ENCODE peak calls at places on chromosomes 7 and 10, in seven cellular contexts. G is endothelial cell, P is transverse colon, N is lower lobe of right lung, T is cardiac fibroblast, K is PC-3, B is RWPE1. U is an unnamed sample.

GRCh38 chr10:93462881-93463280 is 19.3 kb downstream of the MYOF start:
- DNase-seq in G (no peak), P (no peak), N (peak), T (peak), K (peak), B (peak), U (no peak)

GRCh38 chr10:5447071-5447470 is 34.7 kb downstream of the NET1 start:
- DNase-seq in G (no peak), P (no peak), N (no peak), T (peak), K (no peak), B (no peak), U (no peak)

GRCh38 chr7:96401200-96401599 is 79.3 kb upstream of the SLC25A13 start:
- DNase-seq in G (no peak), P (no peak), N (no peak), T (no peak), K (no peak), B (no peak), U (no peak)

GRCh38 chr10:30493609-30494530 is 59.9 kb downstream of the MAP3K8 start:
- DNase-seq in G (no peak), P (peak), N (peak), T (peak), K (peak), B (no peak), U (no peak)

GRCh38 chr10:123916775-123917174 is 25.2 kb upstream of the CPXM2 start:
- DNase-seq in G (no peak), P (no peak), N (no peak), T (no peak), K (no peak), B (no peak), U (no peak)

GRCh38 chr7:99027241-99027640 is 116.7 kb downstream of the SMURF1 start:
- DNase-seq in G (no peak), P (no peak), N (no peak), T (no peak), K (no peak), B (no peak), U (no peak)

GRCh38 chr10:18252086-18252485 is 111.9 kb downstream of the CACNB2 start:
- DNase-seq in G (no peak), P (no peak), N (no peak), T (no peak), K (no peak), B (no peak), U (no peak)

GRCh38 chr10:84329094-84329611 is 764 bp downstream of the CCSER2 start:
- DNase-seq in G (peak), P (peak), N (no peak), T (peak), K (peak), B (no peak), U (no peak)

GRCh38 chr7:45610019-45610418 is 35.9 kb downstream of the ADCY1 start:
- DNase-seq in G (no peak), P (no peak), N (no peak), T (no peak), K (no peak), B (no peak), U (no peak)

GRCh38 chr7:51369746-51370145 is 53.1 kb upstream of the COBL start:
- DNase-seq in G (peak), P (no peak), N (no peak), T (peak), K (peak), B (no peak), U (no peak)
- TF ChIP-seq CTCF in G (peak), P (peak), N (peak), T (peak), K (peak), B (peak), U (no peak)

GRCh38 chr7:150988230-150989226 is 2.3 kb upstream of the NOS3 start:
- DNase-seq in G (peak), P (peak), N (no peak), T (peak), K (peak), B (peak), U (no peak)
- TF ChIP-seq CTCF in G (peak), P (peak), N (peak), T (peak), K (peak), B (peak), U (no peak)

GRCh38 chr10:59748834-59749233 is 4.4 kb downstream of the MRLN start:
- DNase-seq in G (no peak), P (peak), N (no peak), T (no peak), K (peak), B (no peak), U (no peak)

GRCh38 chr10:59741583-59741982 is 11.7 kb downstream of the MRLN start:
- DNase-seq in G (no peak), P (no peak), N (no peak), T (no peak), K (peak), B (no peak), U (no peak)

GRCh38 chr10:59741048-59741447 is 12.2 kb downstream of the MRLN start:
- DNase-seq in G (no peak), P (no peak), N (no peak), T (no peak), K (peak), B (no peak), U (no peak)

GRCh38 chr10:59750155-59750945 is 2.9 kb downstream of the MRLN start:
- DNase-seq in G (no peak), P (no peak), N (no peak), T (peak), K (peak), B (no peak), U (no peak)

GRCh38 chr10:59745163-59745650 is 8.0 kb downstream of the MRLN start:
- DNase-seq in G (no peak), P (no peak), N (no peak), T (no peak), K (no peak), B (no peak), U (no peak)
- TF ChIP-seq CTCF in G (no peak), P (no peak), N (no peak), T (no peak), K (no peak), B (no peak), U (no peak)

DNA sequence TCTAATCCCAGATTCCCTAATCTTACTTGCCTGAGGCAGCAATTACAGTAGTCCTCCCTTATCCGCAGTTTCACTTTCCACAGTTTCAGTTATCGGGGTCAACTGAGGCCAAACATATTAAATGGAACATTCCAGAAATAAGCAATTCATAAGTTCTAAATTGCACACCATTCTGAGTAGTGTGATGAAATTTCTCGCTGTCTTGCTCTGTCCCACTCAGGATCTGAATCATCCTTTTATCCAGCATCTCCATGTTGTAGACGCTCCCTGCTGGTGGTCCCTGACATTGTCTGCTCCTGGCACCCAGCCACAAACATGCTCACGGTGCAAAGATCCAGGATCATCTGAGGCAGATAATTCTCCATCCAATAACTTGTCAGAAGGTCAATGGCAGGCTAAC is 128.7 kb upstream of the CXCL12 start:
- DNase-seq in G (no peak), P (no peak), N (no peak), T (peak), K (no peak), B (no peak), U (no peak)
- TF ChIP-seq CTCF in G (no peak), P (no peak), N (no peak), T (peak), K (no peak), B (no peak), U (no peak)

DNA sequence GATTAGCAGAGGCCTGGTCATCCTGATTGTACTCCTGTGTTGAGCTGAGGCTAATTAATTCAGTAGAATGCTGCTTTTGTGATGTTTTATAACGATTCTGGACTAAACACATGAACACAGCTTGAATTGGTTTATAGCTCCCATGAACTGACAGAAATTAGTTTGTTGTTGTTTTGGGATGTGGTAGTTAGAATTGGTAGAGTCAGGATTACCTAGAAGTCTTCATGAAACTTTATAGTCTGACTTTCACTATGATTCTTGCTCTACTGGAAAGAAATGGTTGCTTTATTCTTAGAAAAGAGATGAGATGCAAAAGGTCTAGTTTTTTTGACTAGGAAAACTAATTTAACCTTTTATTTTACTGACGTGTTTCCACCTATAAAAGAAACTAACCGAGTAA is 23.4 kb upstream of the TRUB1 start:
- DNase-seq in G (no peak), P (no peak), N (no peak), T (no peak), K (no peak), B (no peak), U (no peak)
- TF ChIP-seq CTCF in G (no peak), P (no peak), N (no peak), T (no peak), K (no peak), B (no peak), U (no peak)

DNA sequence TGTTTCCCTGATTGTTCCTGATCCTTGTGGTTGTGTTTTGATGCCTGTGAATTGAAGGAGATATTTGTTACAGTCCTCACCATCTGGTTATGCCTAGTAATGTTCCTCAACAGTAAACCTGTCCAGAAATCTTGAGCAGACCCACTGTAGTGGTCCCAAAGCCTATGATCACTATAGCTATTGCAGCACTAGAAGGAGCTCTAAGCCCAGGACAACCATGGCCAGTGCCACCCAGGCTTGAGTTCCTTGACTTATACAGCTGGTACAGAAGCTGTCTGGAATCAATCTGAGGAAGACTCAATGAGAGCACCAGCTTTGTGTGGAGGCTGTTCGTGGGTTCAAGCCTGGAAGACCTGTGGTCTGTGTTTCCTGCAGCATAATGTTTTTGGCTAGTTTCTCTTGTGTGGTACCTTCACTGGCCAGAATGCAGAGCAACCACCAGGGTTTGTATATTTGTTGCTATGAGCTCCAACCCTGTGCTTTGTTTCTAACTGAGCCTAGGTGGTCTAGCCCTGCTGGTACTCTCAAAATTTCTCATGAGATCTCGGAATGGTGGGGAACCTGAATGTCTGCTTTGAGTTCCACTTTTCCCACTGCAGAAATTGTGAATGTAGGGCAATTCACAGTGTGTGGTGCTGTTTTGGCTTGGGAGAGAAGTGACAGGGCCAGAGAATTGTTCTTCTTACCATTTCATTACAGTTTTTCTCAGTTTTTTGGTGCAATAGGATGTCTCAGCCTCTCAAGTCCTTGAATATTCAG is 355.2 kb downstream of the SUGCT start:
- DNase-seq in G (no peak), P (no peak), N (no peak), T (no peak), K (peak), B (no peak), U (no peak)
- TF ChIP-seq CTCF in G (no peak), P (no peak), N (no peak), T (no peak), K (no peak), B (no peak), U (no peak)

DNA sequence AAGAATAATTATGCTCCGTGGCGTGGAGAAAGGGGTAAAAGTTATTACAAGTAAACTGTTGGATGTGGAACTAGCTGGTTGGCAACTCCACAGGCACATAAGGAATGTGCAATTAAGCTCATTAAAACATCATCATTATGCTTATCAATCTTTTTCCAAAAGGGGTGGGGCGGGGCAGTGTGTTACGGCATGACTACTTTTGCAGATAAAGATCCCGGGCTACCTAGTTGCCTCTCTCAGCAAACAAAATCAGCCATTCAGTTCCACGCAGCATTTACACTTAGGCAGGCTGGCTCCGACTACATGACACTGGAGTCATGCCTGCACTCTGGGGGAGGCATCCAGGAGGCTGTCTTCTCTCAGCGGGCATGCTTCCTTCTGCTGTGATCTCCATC is 193.9 kb upstream of the TCF7L2 start:
- DNase-seq in G (no peak), P (no peak), N (no peak), T (no peak), K (no peak), B (no peak), U (no peak)
- TF ChIP-seq CTCF in G (no peak), P (no peak), N (no peak), T (no peak), K (no peak), B (no peak), U (no peak)

U was measured in omental fat pad.